ENCODE peak calls at places on chromosomes 2 and 18, in five cellular contexts. O is lower lobe of right lung, F is right cardiac atrium, V is mammary epithelial cell, Y is testis. H is an unnamed sample. For H3K4me1, the result is how much of the 10 kb centered on the place peaks cover.

GRCh38 chr2:28382755-28383154 is 9.9 kb upstream of the FOSL2 start:
- DNase-seq in V (no peak), Y (no peak), O (no peak), F (peak), H (no peak)

GRCh38 chr2:16425462-16426336 is 239.9 kb downstream of the CYRIA start:
- DNase-seq in V (peak), O (peak), F (peak), Y (no peak), H (peak)

GRCh38 chr2:70094171-70094977 is 7.1 kb downstream of the PCBP1 start:
- DNase-seq in V (no peak), Y (no peak), O (no peak), F (peak), H (no peak)

GRCh38 chr2:14074691-14075090 is 557.8 kb upstream of the LRATD1 start:
- DNase-seq in V (no peak), F (no peak), Y (no peak), O (no peak), H (no peak)

GRCh38 chr18:35624140-35624539 is 42.6 kb downstream of the GALNT1 start:
- DNase-seq in O (no peak), F (no peak), Y (no peak), V (no peak), H (no peak)

GRCh38 chr18:24651472-24651871 is 191.0 kb downstream of the HRH4 start:
- DNase-seq in F (no peak), Y (no peak), O (no peak), V (no peak), H (no peak)

GRCh38 chr2:20430461-20431302 is 16.2 kb upstream of the RHOB start:
- DNase-seq in O (no peak), Y (no peak), V (peak), F (no peak), H (peak)

GRCh38 chr2:53911434-53912189 is 51.8 kb upstream of the GPR75 start:
- DNase-seq in V (no peak), O (no peak), F (no peak), Y (no peak), H (no peak)

GRCh38 chr2:130359466-130359865 is 3.6 kb downstream of the PTPN18 start:
- DNase-seq in Y (no peak), F (no peak), O (no peak), V (no peak), H (no peak)

GRCh38 chr2:150222317-150222716 is 265.1 kb downstream of the RND3 start:
- DNase-seq in F (no peak), V (no peak), Y (no peak), O (no peak), H (no peak)

GRCh38 chr18:73939391-73939790 is 208.2 kb downstream of the FBXO15 start:
- DNase-seq in O (no peak), F (no peak), V (no peak), Y (no peak), H (no peak)

GRCh38 chr2:127675335-127676261 is at the start of gene LIMS2:
- DNase-seq in V (no peak), Y (peak), F (peak), O (peak), H (peak)

GRCh38 chr2:150939087-150939486 is 322.6 kb downstream of the RBM43 start:
- DNase-seq in V (no peak), O (no peak), F (no peak), Y (no peak), H (no peak)

GRCh38 chr2:138691667-138692066 is 88.5 kb downstream of the NXPH2 start:
- DNase-seq in V (no peak), Y (no peak), F (no peak), O (no peak), H (no peak)

GRCh38 chr2:102155703-102156515 is 13.4 kb downstream of the IL1R1 start:
- DNase-seq in F (no peak), O (no peak), V (peak), Y (no peak), H (no peak)

GRCh38 chr2:144479659-144480058 is 40.3 kb downstream of the ZEB2 start:
- DNase-seq in Y (no peak), F (no peak), V (no peak), O (no peak), H (peak)

GRCh38 chr2:233032551-233033320 is at the start of gene NEU2:
- DNase-seq in V (no peak), O (no peak), Y (no peak), F (no peak), H (no peak)

GRCh38 chr18:28177828-28178635 is 1.1 kb upstream of the CDH2 start:
- DNase-seq in V (peak), F (peak), Y (peak), O (no peak), H (peak)

GRCh38 chr18:80158365-80158764 is 49.3 kb downstream of the ADNP2 start:
- DNase-seq in F (no peak), V (no peak), Y (no peak), O (no peak), H (peak)

GRCh38 chr2:17363846-17364245 is 154.4 kb downstream of the RAD51AP2 start:
- DNase-seq in V (no peak), Y (no peak), F (no peak), O (no peak), H (no peak)

GRCh38 chr2:111632661-111633060 is 251.3 kb downstream of the ANAPC1 start:
- DNase-seq in V (no peak), F (no peak), Y (no peak), O (no peak), H (no peak)

GRCh38 chr18:75269696-75270095 is 59.1 kb downstream of the TSHZ1 start:
- DNase-seq in V (no peak), O (no peak), Y (no peak), F (no peak), H (no peak)

GRCh38 chr2:61620244-61621159 is 82.3 kb upstream of the XPO1 start:
- DNase-seq in F (no peak), Y (no peak), V (peak), O (no peak), H (no peak)

GRCh38 chr18:46261799-46262198 is 157.6 kb downstream of the HAUS1 start:
- DNase-seq in F (no peak), O (no peak), V (peak), Y (no peak), H (peak)

GRCh38 chr18:3360211-3360610 is 89.8 kb upstream of the TGIF1 start:
- DNase-seq in V (no peak), Y (peak), O (no peak), F (no peak), H (peak)

GRCh38 chr18:13366977-13367892 is 148.7 kb downstream of the LDLRAD4 start:
- DNase-seq in O (no peak), F (no peak), Y (no peak), V (no peak), H (peak)

GRCh38 chr2:42089340-42089925 is 41.6 kb downstream of the PKDCC start:
- DNase-seq in F (peak), V (peak), Y (peak), O (peak), H (peak)

GRCh38 chr18:21330122-21330701 is 88.2 kb downstream of the GREB1L start:
- DNase-seq in Y (peak), F (peak), V (peak), O (no peak), H (no peak)

GRCh38 chr2:9844581-9844980 is 1.3 kb downstream of the TAF1B start:
- DNase-seq in V (no peak), F (no peak), O (no peak), Y (no peak), H (no peak)
- H3K4me3 ChIP-seq in V (peak), F (peak), O (peak), Y (peak), H (peak)

GRCh38 chr2:216690451-216691209 is 4.7 kb downstream of the IGFBP5 start:
- DNase-seq in V (no peak), Y (no peak), F (peak), O (no peak), H (no peak)

GRCh38 chr2:216688731-216689360 is 6.5 kb downstream of the IGFBP5 start:
- DNase-seq in O (no peak), Y (no peak), V (no peak), F (peak), H (no peak)

GRCh38 chr2:216691210-216691741 is 4.1 kb downstream of the IGFBP5 start:
- DNase-seq in O (peak), V (peak), F (peak), Y (peak), H (peak)

GRCh38 chr2:216687646-216688045 is 7.7 kb downstream of the IGFBP5 start:
- DNase-seq in F (no peak), O (no peak), V (no peak), Y (no peak), H (peak)

DNA sequence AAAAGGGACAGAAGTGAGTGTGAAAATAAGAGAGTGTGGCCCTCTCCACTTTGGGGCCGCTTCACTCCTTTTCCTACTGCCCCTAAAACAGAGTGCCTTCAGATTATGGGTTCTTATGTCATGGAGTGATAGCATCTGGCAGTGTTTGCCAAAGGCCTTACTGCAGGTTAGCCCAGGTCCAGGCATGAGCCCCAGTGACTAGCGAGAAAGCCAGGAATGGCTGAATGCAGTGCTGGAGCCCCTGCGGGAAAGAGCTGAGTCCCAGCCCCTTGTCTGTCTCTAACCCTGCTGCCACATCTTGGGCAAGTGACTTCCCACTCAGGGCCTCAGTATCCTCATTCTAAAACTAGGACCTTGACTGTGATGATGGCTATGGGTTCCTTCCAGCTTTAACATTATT is 6.0 kb downstream of the IGFBP5 start:
- DNase-seq in O (no peak), V (no peak), Y (no peak), F (no peak), H (no peak)
- H3K4me1 ChIP-seq in O (under half), V (under half), Y (under half), F (under half), H (under half)

GRCh38 chr18:69674921-69675405 is 272.7 kb downstream of the CD226 start:
- DNase-seq in O (no peak), F (no peak), Y (no peak), V (no peak), H (no peak)
- H3K4me3 ChIP-seq in O (no peak), F (no peak), Y (no peak), V (no peak), H (no peak)

GRCh38 chr2:216650607-216651229 is 17.5 kb downstream of the IGFBP2 start:
- DNase-seq in Y (no peak), F (no peak), V (no peak), O (no peak), H (no peak)
- H3K4me1 ChIP-seq in Y (under half), F (under half), V (under half), O (under half), H (under half)

DNA sequence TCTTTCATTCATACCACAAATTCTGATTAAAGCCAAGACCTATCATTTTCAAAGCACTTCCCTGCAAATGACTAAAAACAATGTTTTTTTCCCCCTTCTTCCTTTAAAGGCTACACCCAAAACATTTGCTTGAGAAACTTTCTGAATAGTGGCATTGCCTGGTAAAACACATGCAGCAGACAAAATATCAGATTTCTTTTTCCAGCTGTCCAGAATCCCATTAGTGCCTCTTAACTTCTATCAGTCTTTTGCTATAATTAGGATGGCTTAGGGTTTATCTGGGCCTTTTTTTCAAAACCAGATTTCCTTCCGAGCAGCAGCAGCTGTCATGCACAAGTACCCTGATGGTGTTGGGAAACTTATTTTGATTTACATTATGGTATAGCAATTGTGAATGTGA is 50.6 kb downstream of the ALPK2 start:
- DNase-seq in O (no peak), F (no peak), Y (no peak), V (no peak), H (no peak)
- H3K4me3 ChIP-seq in O (no peak), F (no peak), Y (no peak), V (no peak), H (peak)

GRCh38 chr2:222903234-222904220 is 42.7 kb downstream of the ACSL3 start:
- DNase-seq in V (peak), O (no peak), Y (peak), F (peak), H (no peak)
- H3K4me1 ChIP-seq in V (under half), O (under half), Y (under half), F (under half), H (under half)

GRCh38 chr18:77495982-77496690 is 246.5 kb downstream of the GALR1 start:
- DNase-seq in F (no peak), O (no peak), Y (no peak), V (no peak), H (no peak)
- H3K4me3 ChIP-seq in F (no peak), O (no peak), Y (no peak), V (no peak), H (no peak)

GRCh38 chr18:58687871-58688308 is 16.6 kb downstream of the MALT1 start:
- DNase-seq in F (no peak), Y (no peak), V (no peak), O (no peak), H (no peak)
- H3K4me1 ChIP-seq in F (under half), Y (under half), V (under half), O (under half), H (under half)

GRCh38 chr2:55111570-55112228 is 61.4 kb upstream of the RTN4 start:
- DNase-seq in F (peak), O (peak), Y (peak), V (no peak), H (peak)
- H3K4me3 ChIP-seq in F (no peak), O (no peak), Y (no peak), V (no peak), H (no peak)

GRCh38 chr2:231527091-231527395 is 3.2 kb downstream of the NMUR1 start:
- DNase-seq in F (no peak), O (no peak), V (no peak), Y (no peak), H (peak)

GRCh38 chr2:231526341-231527090 is 3.7 kb downstream of the NMUR1 start:
- DNase-seq in Y (no peak), F (no peak), O (no peak), V (no peak), H (peak)

GRCh38 chr2:231530099-231531085 is at the start of gene NMUR1:
- DNase-seq in O (peak), F (peak), V (no peak), Y (peak), H (peak)

GRCh38 chr2:231527955-231528635 is 2.1 kb downstream of the NMUR1 start:
- DNase-seq in F (peak), V (no peak), O (no peak), Y (no peak), H (no peak)

GRCh38 chr2:231528636-231529030 is 1.6 kb downstream of the NMUR1 start:
- DNase-seq in F (peak), O (no peak), Y (no peak), V (no peak), H (no peak)
- H3K4me1 ChIP-seq in F (under half), O (under half), Y (under half), V (under half), H (under half)